ENCODE peak calls at places on chromosomes 3 and 15, in six cellular contexts. E is left ventricle myocardium inferior, R is choroid plexus epithelial cell, Z is stomach, K is tibial nerve, V is lung. W is an unnamed sample.

GRCh38 chr3:178443634-178444033 is 92.6 kb upstream of the KCNMB2 start:
- DNase-seq in E (no peak), R (peak), Z (no peak), K (no peak), V (no peak), W (no peak)

GRCh38 chr3:132787616-132788015 is 65.4 kb upstream of the NPHP3 start:
- DNase-seq in E (no peak), R (peak), Z (no peak), K (no peak), V (no peak), W (peak)

GRCh38 chr3:11601446-11602241 is 42.1 kb downstream of the VGLL4 start:
- DNase-seq in E (peak), R (peak), Z (peak), K (no peak), V (no peak), W (no peak)

GRCh38 chr3:13853978-13854296 is 25.9 kb downstream of the WNT7A start:
- DNase-seq in E (no peak), R (no peak), Z (no peak), K (no peak), V (no peak), W (peak)

GRCh38 chr3:17183951-17184550 is 299.3 kb downstream of the PLCL2 start:
- DNase-seq in E (no peak), R (peak), Z (no peak), K (no peak), V (no peak), W (no peak)

GRCh38 chr3:128133273-128133883 is 9.8 kb upstream of the RUVBL1 start:
- DNase-seq in E (no peak), R (peak), Z (no peak), K (no peak), V (no peak), W (peak)

GRCh38 chr3:51815614-51816013 is 36.6 kb upstream of the IQCF6 start:
- DNase-seq in E (no peak), R (no peak), Z (no peak), K (no peak), V (no peak), W (no peak)

GRCh38 chr3:108320746-108321350 is 24.5 kb downstream of the HHLA2 start:
- DNase-seq in E (no peak), R (no peak), Z (no peak), K (no peak), V (no peak), W (no peak)

GRCh38 chr3:13477946-13478345 is 2.2 kb upstream of the HDAC11 start:
- DNase-seq in E (no peak), R (no peak), Z (no peak), K (no peak), V (no peak), W (no peak)

GRCh38 chr3:37040231-37040630 is 46.9 kb downstream of the MLH1 start:
- DNase-seq in E (no peak), R (peak), Z (no peak), K (no peak), V (no peak), W (no peak)

GRCh38 chr3:158520433-158520832 is 50.6 kb upstream of the MLF1 start:
- DNase-seq in E (no peak), R (no peak), Z (no peak), K (no peak), V (no peak), W (no peak)

GRCh38 chr3:117512975-117513374 is 803.4 kb downstream of the TUSC7 start:
- DNase-seq in E (no peak), R (peak), Z (no peak), K (no peak), V (no peak), W (no peak)

GRCh38 chr3:13419356-13420050 is 619 bp downstream of the NUP210 start:
- DNase-seq in E (peak), R (no peak), Z (peak), K (no peak), V (peak), W (peak)

GRCh38 chr3:47228088-47228487 is 54.5 kb downstream of the KIF9 start:
- DNase-seq in E (no peak), R (peak), Z (no peak), K (no peak), V (no peak), W (no peak)

GRCh38 chr3:135140543-135140942 is 345.5 kb downstream of the EPHB1 start:
- DNase-seq in E (no peak), R (no peak), Z (no peak), K (no peak), V (no peak), W (no peak)

GRCh38 chr3:38811822-38812221 is 4.2 kb downstream of the SCN10A start:
- DNase-seq in E (no peak), R (no peak), Z (no peak), K (no peak), V (no peak), W (no peak)

GRCh38 chr3:21665444-21665843 is 85.6 kb downstream of the ZNF385D start:
- DNase-seq in E (no peak), R (peak), Z (no peak), K (no peak), V (no peak), W (peak)

GRCh38 chr15:41544650-41545015 is 576 bp upstream of the RPAP1 start:
- DNase-seq in E (peak), R (no peak), Z (peak), K (no peak), V (peak), W (no peak)

GRCh38 chr15:72796515-72797337 is 13.2 kb upstream of the ADPGK start:
- DNase-seq in E (peak), R (peak), Z (peak), K (no peak), V (peak), W (peak)

GRCh38 chr15:51265037-51265555 is 73.3 kb downstream of the CYP19A1 start:
- DNase-seq in E (no peak), R (no peak), Z (no peak), K (no peak), V (no peak), W (no peak)

GRCh38 chr15:51269496-51269895 is 68.9 kb downstream of the CYP19A1 start:
- DNase-seq in E (no peak), R (no peak), Z (no peak), K (no peak), V (no peak), W (no peak)

GRCh38 chr15:51266548-51266947 is 71.8 kb downstream of the CYP19A1 start:
- DNase-seq in E (no peak), R (peak), Z (no peak), K (no peak), V (no peak), W (no peak)

GRCh38 chr15:51267047-51267713 is 71.2 kb downstream of the CYP19A1 start:
- DNase-seq in E (no peak), R (peak), Z (no peak), K (no peak), V (no peak), W (no peak)

GRCh38 chr15:51267714-51268105 is 70.7 kb downstream of the CYP19A1 start:
- DNase-seq in E (no peak), R (peak), Z (no peak), K (no peak), V (no peak), W (no peak)
- H3K4me3 ChIP-seq in E (peak), R (peak), Z (peak), K (peak), V (peak), W (peak)

GRCh38 chr15:96339662-96340347 is 9.3 kb downstream of the NR2F2 start:
- DNase-seq in E (no peak), R (peak), Z (no peak), K (no peak), V (peak), W (no peak)
- H3K4me3 ChIP-seq in E (peak), R (peak), Z (peak), K (peak), V (no peak), W (peak)

GRCh38 chr3:29475854-29476253 is 195.0 kb downstream of the RBMS3 start:
- DNase-seq in E (no peak), R (no peak), Z (no peak), K (no peak), V (peak), W (no peak)
- H3K4me3 ChIP-seq in E (no peak), R (no peak), Z (no peak), K (no peak), V (no peak), W (no peak)

DNA sequence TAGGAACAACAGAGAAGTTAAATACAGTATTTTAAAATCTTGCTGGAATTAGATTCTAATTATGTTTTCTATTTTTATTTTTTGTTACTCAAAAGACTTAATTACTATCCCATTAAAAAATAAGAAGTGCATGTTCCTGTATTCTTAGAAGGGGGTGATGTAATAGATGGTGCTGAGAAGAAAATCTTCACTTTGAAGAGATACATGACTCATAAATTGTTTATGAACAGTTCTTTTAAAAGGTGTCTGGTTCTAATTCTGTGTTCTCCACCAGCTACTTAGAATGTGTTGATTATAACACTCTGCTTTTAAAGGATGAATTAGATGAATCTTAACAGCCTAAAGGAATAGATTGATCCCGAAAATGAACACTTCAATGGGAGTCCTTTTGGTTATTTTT is 8.2 kb downstream of the RCN2 start:
- DNase-seq in E (no peak), R (peak), Z (no peak), K (no peak), V (no peak), W (no peak)
- H3K4me3 ChIP-seq in E (no peak), R (no peak), Z (no peak), K (no peak), V (no peak), W (no peak)

W was measured in hepatocyte.